ENCODE peak calls at places on chromosome 7, in nine cellular contexts. One of them, this sample, is unnamed.

GRCh38 chr7:112573302-112574039 is 92.7 kb downstream of the LSMEM1 start:
- DNase-seq in pons: no peak
- DNase-seq in RWPE1: no peak
- DNase-seq in omental fat pad: no peak
- DNase-seq in A172: peak
- DNase-seq in cerebellar nuclear complex: no peak
- DNase-seq in mammary epithelial cell: no peak
- DNase-seq in cardiac muscle cell: no peak
- DNase-seq in stimulated activated CD8-positive, alpha-beta memory T cell treated with anti-CD3 and anti-CD28 coated beads, Interleukin-4, amount 100 ng/mL, for 24 hours: no peak
- DNase-seq in this sample: no peak

GRCh38 chr7:113120647-113121046 is 2.3 kb upstream of the SMIM30 start:
- DNase-seq in pons: no peak
- DNase-seq in RWPE1: no peak
- DNase-seq in omental fat pad: no peak
- DNase-seq in A172: no peak
- DNase-seq in cerebellar nuclear complex: no peak
- DNase-seq in mammary epithelial cell: no peak
- DNase-seq in cardiac muscle cell: no peak
- DNase-seq in stimulated activated CD8-positive, alpha-beta memory T cell treated with anti-CD3 and anti-CD28 coated beads, Interleukin-4, amount 100 ng/mL, for 24 hours: no peak
- DNase-seq in this sample: no peak

GRCh38 chr7:13682626-13683025 is 306.8 kb downstream of the ETV1 start:
- DNase-seq in pons: no peak
- DNase-seq in RWPE1: no peak
- DNase-seq in omental fat pad: no peak
- DNase-seq in A172: no peak
- DNase-seq in cerebellar nuclear complex: no peak
- DNase-seq in mammary epithelial cell: no peak
- DNase-seq in cardiac muscle cell: no peak
- DNase-seq in stimulated activated CD8-positive, alpha-beta memory T cell treated with anti-CD3 and anti-CD28 coated beads, Interleukin-4, amount 100 ng/mL, for 24 hours: no peak
- DNase-seq in this sample: peak

GRCh38 chr7:70710011-70710480 is 421.9 kb upstream of the GALNT17 start:
- DNase-seq in pons: no peak
- DNase-seq in RWPE1: peak
- DNase-seq in omental fat pad: no peak
- DNase-seq in A172: peak
- DNase-seq in cerebellar nuclear complex: no peak
- DNase-seq in mammary epithelial cell: peak
- DNase-seq in cardiac muscle cell: no peak
- DNase-seq in stimulated activated CD8-positive, alpha-beta memory T cell treated with anti-CD3 and anti-CD28 coated beads, Interleukin-4, amount 100 ng/mL, for 24 hours: no peak
- DNase-seq in this sample: no peak

GRCh38 chr7:158301221-158301620 is 286.4 kb downstream of the PTPRN2 start:
- DNase-seq in pons: no peak
- DNase-seq in RWPE1: no peak
- DNase-seq in omental fat pad: no peak
- DNase-seq in A172: no peak
- DNase-seq in cerebellar nuclear complex: no peak
- DNase-seq in mammary epithelial cell: no peak
- DNase-seq in cardiac muscle cell: no peak
- DNase-seq in stimulated activated CD8-positive, alpha-beta memory T cell treated with anti-CD3 and anti-CD28 coated beads, Interleukin-4, amount 100 ng/mL, for 24 hours: no peak
- DNase-seq in this sample: no peak

GRCh38 chr7:20267482-20267881 is 50.3 kb upstream of the MACC1 start:
- DNase-seq in pons: no peak
- DNase-seq in RWPE1: no peak
- DNase-seq in omental fat pad: no peak
- DNase-seq in A172: peak
- DNase-seq in cerebellar nuclear complex: no peak
- DNase-seq in mammary epithelial cell: no peak
- DNase-seq in cardiac muscle cell: no peak
- DNase-seq in stimulated activated CD8-positive, alpha-beta memory T cell treated with anti-CD3 and anti-CD28 coated beads, Interleukin-4, amount 100 ng/mL, for 24 hours: no peak
- DNase-seq in this sample: no peak

GRCh38 chr7:77895905-77896304 is 97.3 kb downstream of the PHTF2 start:
- DNase-seq in pons: no peak
- DNase-seq in RWPE1: no peak
- DNase-seq in omental fat pad: no peak
- DNase-seq in A172: no peak
- DNase-seq in cerebellar nuclear complex: no peak
- DNase-seq in mammary epithelial cell: no peak
- DNase-seq in cardiac muscle cell: no peak
- DNase-seq in stimulated activated CD8-positive, alpha-beta memory T cell treated with anti-CD3 and anti-CD28 coated beads, Interleukin-4, amount 100 ng/mL, for 24 hours: no peak
- DNase-seq in this sample: no peak

GRCh38 chr7:139817249-139817648 is 11.8 kb upstream of the TBXAS1 start:
- DNase-seq in pons: no peak
- DNase-seq in RWPE1: no peak
- DNase-seq in omental fat pad: no peak
- DNase-seq in A172: no peak
- DNase-seq in cerebellar nuclear complex: no peak
- DNase-seq in mammary epithelial cell: no peak
- DNase-seq in cardiac muscle cell: no peak
- DNase-seq in stimulated activated CD8-positive, alpha-beta memory T cell treated with anti-CD3 and anti-CD28 coated beads, Interleukin-4, amount 100 ng/mL, for 24 hours: no peak
- DNase-seq in this sample: no peak

GRCh38 chr7:66348531-66348930 is 143.4 kb downstream of the TPST1 start:
- DNase-seq in pons: no peak
- DNase-seq in RWPE1: no peak
- DNase-seq in omental fat pad: no peak
- DNase-seq in A172: no peak
- DNase-seq in cerebellar nuclear complex: no peak
- DNase-seq in mammary epithelial cell: no peak
- DNase-seq in cardiac muscle cell: no peak
- DNase-seq in stimulated activated CD8-positive, alpha-beta memory T cell treated with anti-CD3 and anti-CD28 coated beads, Interleukin-4, amount 100 ng/mL, for 24 hours: no peak
- DNase-seq in this sample: no peak

GRCh38 chr7:128954830-128955797 is 17.4 kb downstream of the IRF5 start:
- DNase-seq in pons: no peak
- DNase-seq in RWPE1: no peak
- DNase-seq in omental fat pad: no peak
- DNase-seq in A172: no peak
- DNase-seq in cerebellar nuclear complex: no peak
- DNase-seq in mammary epithelial cell: peak
- DNase-seq in cardiac muscle cell: no peak
- DNase-seq in stimulated activated CD8-positive, alpha-beta memory T cell treated with anti-CD3 and anti-CD28 coated beads, Interleukin-4, amount 100 ng/mL, for 24 hours: no peak
- DNase-seq in this sample: no peak

GRCh38 chr7:128705891-128706333 is 33.2 kb upstream of the CALU start:
- DNase-seq in pons: no peak
- DNase-seq in RWPE1: no peak
- DNase-seq in omental fat pad: no peak
- DNase-seq in A172: peak
- DNase-seq in cerebellar nuclear complex: no peak
- DNase-seq in mammary epithelial cell: no peak
- DNase-seq in cardiac muscle cell: no peak
- DNase-seq in stimulated activated CD8-positive, alpha-beta memory T cell treated with anti-CD3 and anti-CD28 coated beads, Interleukin-4, amount 100 ng/mL, for 24 hours: no peak
- DNase-seq in this sample: no peak

GRCh38 chr7:151038951-151039849 is 9.1 kb upstream of the ASIC3 start:
- DNase-seq in pons: no peak
- DNase-seq in RWPE1: peak
- DNase-seq in omental fat pad: peak
- DNase-seq in A172: peak
- DNase-seq in cerebellar nuclear complex: no peak
- DNase-seq in mammary epithelial cell: peak
- DNase-seq in cardiac muscle cell: peak
- DNase-seq in stimulated activated CD8-positive, alpha-beta memory T cell treated with anti-CD3 and anti-CD28 coated beads, Interleukin-4, amount 100 ng/mL, for 24 hours: peak
- DNase-seq in this sample: no peak

GRCh38 chr7:142711722-142712616 is 37.3 kb upstream of the PRSS1 start:
- DNase-seq in pons: no peak
- DNase-seq in RWPE1: peak
- DNase-seq in omental fat pad: no peak
- DNase-seq in A172: peak
- DNase-seq in cerebellar nuclear complex: no peak
- DNase-seq in mammary epithelial cell: peak
- DNase-seq in cardiac muscle cell: peak
- DNase-seq in stimulated activated CD8-positive, alpha-beta memory T cell treated with anti-CD3 and anti-CD28 coated beads, Interleukin-4, amount 100 ng/mL, for 24 hours: no peak
- DNase-seq in this sample: peak

GRCh38 chr7:142853739-142854504 is 954 bp upstream of the EPHB6 start:
- DNase-seq in pons: peak
- DNase-seq in RWPE1: peak
- DNase-seq in omental fat pad: no peak
- DNase-seq in A172: peak
- DNase-seq in cerebellar nuclear complex: no peak
- DNase-seq in mammary epithelial cell: peak
- DNase-seq in cardiac muscle cell: peak
- DNase-seq in stimulated activated CD8-positive, alpha-beta memory T cell treated with anti-CD3 and anti-CD28 coated beads, Interleukin-4, amount 100 ng/mL, for 24 hours: peak
- DNase-seq in this sample: peak

GRCh38 chr7:69800495-69800894 is 202.2 kb downstream of the AUTS2 start:
- DNase-seq in pons: no peak
- DNase-seq in RWPE1: no peak
- DNase-seq in omental fat pad: no peak
- DNase-seq in A172: peak
- DNase-seq in cerebellar nuclear complex: no peak
- DNase-seq in mammary epithelial cell: no peak
- DNase-seq in cardiac muscle cell: peak
- DNase-seq in stimulated activated CD8-positive, alpha-beta memory T cell treated with anti-CD3 and anti-CD28 coated beads, Interleukin-4, amount 100 ng/mL, for 24 hours: no peak
- DNase-seq in this sample: no peak

GRCh38 chr7:44068054-44068453 is 2.7 kb upstream of the PGAM2 start:
- DNase-seq in pons: no peak
- DNase-seq in RWPE1: no peak
- DNase-seq in omental fat pad: no peak
- DNase-seq in A172: no peak
- DNase-seq in cerebellar nuclear complex: no peak
- DNase-seq in mammary epithelial cell: no peak
- DNase-seq in cardiac muscle cell: no peak
- DNase-seq in stimulated activated CD8-positive, alpha-beta memory T cell treated with anti-CD3 and anti-CD28 coated beads, Interleukin-4, amount 100 ng/mL, for 24 hours: no peak
- DNase-seq in this sample: no peak

GRCh38 chr7:156017916-156018700 is 205.8 kb upstream of the SHH start:
- DNase-seq in pons: no peak
- DNase-seq in RWPE1: no peak
- DNase-seq in omental fat pad: no peak
- DNase-seq in A172: no peak
- DNase-seq in cerebellar nuclear complex: no peak
- DNase-seq in mammary epithelial cell: no peak
- DNase-seq in cardiac muscle cell: no peak
- DNase-seq in stimulated activated CD8-positive, alpha-beta memory T cell treated with anti-CD3 and anti-CD28 coated beads, Interleukin-4, amount 100 ng/mL, for 24 hours: no peak
- DNase-seq in this sample: no peak

GRCh38 chr7:47621985-47622561 is 40.2 kb upstream of the TNS3 start:
- DNase-seq in pons: no peak
- DNase-seq in RWPE1: no peak
- DNase-seq in omental fat pad: no peak
- DNase-seq in A172: no peak
- DNase-seq in cerebellar nuclear complex: no peak
- DNase-seq in mammary epithelial cell: no peak
- DNase-seq in cardiac muscle cell: no peak
- DNase-seq in stimulated activated CD8-positive, alpha-beta memory T cell treated with anti-CD3 and anti-CD28 coated beads, Interleukin-4, amount 100 ng/mL, for 24 hours: no peak
- DNase-seq in this sample: no peak

GRCh38 chr7:121761399-121761798 is 111.6 kb upstream of the PTPRZ1 start:
- DNase-seq in pons: no peak
- DNase-seq in RWPE1: peak
- DNase-seq in omental fat pad: no peak
- DNase-seq in A172: peak
- DNase-seq in cerebellar nuclear complex: no peak
- DNase-seq in mammary epithelial cell: peak
- DNase-seq in cardiac muscle cell: no peak
- DNase-seq in stimulated activated CD8-positive, alpha-beta memory T cell treated with anti-CD3 and anti-CD28 coated beads, Interleukin-4, amount 100 ng/mL, for 24 hours: no peak
- DNase-seq in this sample: no peak

This sample was measured in cerebellar cortex.